ENCODE peak calls at places on chromosomes 5 and 9, in six cellular contexts. Q is prostate gland, K is fibroblast of lung, H is MM.1S, U is body of pancreas, L is right lobe of liver. J is an unnamed sample.

GRCh38 chr5:173395257-173395932 is 67.2 kb upstream of the STC2 start:
- DNase-seq in Q (no peak), H (no peak), K (peak; percentile 60), U (no peak), L (no peak), J (peak; percentile 55)

GRCh38 chr9:111036068-111036789 is 2.0 kb downstream of the LPAR1 start:
- DNase-seq in L (peak; percentile 38), H (no peak), K (peak; percentile 45), U (peak; percentile 65), Q (peak; percentile 46), J (peak; percentile 58)

GRCh38 chr5:74282495-74282894 is 358.0 kb downstream of the ENC1 start:
- DNase-seq in K (no peak), L (no peak), H (no peak), Q (no peak), U (no peak), J (no peak)

GRCh38 chr9:24912767-24913166 is 367.1 kb upstream of the IZUMO3 start:
- DNase-seq in K (no peak), U (no peak), H (no peak), L (no peak), Q (no peak), J (peak; percentile 1)

GRCh38 chr9:114084282-114085073 is 6.4 kb upstream of the AMBP start:
- DNase-seq in Q (no peak), L (no peak), K (no peak), U (no peak), H (no peak), J (no peak)

GRCh38 chr5:1386274-1386717 is 41.4 kb upstream of the CLPTM1L start:
- DNase-seq in Q (peak; percentile 74), U (peak; percentile 83), K (peak; percentile 21), H (peak; percentile 72), L (peak; percentile 74), J (peak; percentile 10)

GRCh38 chr9:21558627-21559401 is 76.7 kb upstream of the IFNE start:
- DNase-seq in H (no peak), L (no peak), K (peak; percentile 52), U (no peak), Q (no peak), J (peak; percentile 64)

GRCh38 chr9:117938896-117939295 is 234.7 kb downstream of the TLR4 start:
- DNase-seq in L (no peak), H (peak; percentile 70), U (no peak), K (no peak), Q (no peak), J (no peak)

GRCh38 chr5:135457424-135458071 is 5.4 kb upstream of the TIFAB start:
- DNase-seq in Q (peak; percentile 22), K (peak; percentile 35), U (peak; percentile 56), H (peak; percentile 66), L (peak; percentile 77), J (peak; percentile 48)

GRCh38 chr9:105359899-105360298 is 87.9 kb upstream of the FSD1L start:
- DNase-seq in U (no peak), L (no peak), H (no peak), Q (no peak), K (peak; percentile 95), J (peak; percentile 60)

GRCh38 chr5:113221294-113222176 is 213.3 kb downstream of the TSSK1B start:
- DNase-seq in K (peak; percentile 56), H (no peak), U (no peak), L (no peak), Q (no peak), J (no peak)

GRCh38 chr5:50663636-50664035 is 2.8 kb upstream of the PARP8 start:
- DNase-seq in U (no peak), L (peak; percentile 42), Q (peak; percentile 19), H (no peak), K (no peak), J (no peak)

GRCh38 chr9:20989923-20990341 is 41.5 kb downstream of the HACD4 start:
- DNase-seq in K (peak; percentile 33), H (no peak), Q (peak; percentile 9), L (peak; percentile 42), U (peak; percentile 22), J (peak; percentile 61)

GRCh38 chr5:139470821-139471300 is at the start of gene SMIM33:
- DNase-seq in L (no peak), H (no peak), Q (no peak), K (no peak), U (no peak), J (no peak)

GRCh38 chr5:180866985-180867384 is 5.9 kb upstream of the ZFP62 start:
- DNase-seq in H (no peak), K (no peak), U (no peak), Q (no peak), L (no peak), J (no peak)

GRCh38 chr9:93091453-93092081 is 4.5 kb upstream of the CARD19 start:
- DNase-seq in L (peak; percentile 63), H (no peak), U (peak; percentile 43), K (peak; percentile 91), Q (no peak), J (peak; percentile 80)

GRCh38 chr9:36164361-36164760 is 4.8 kb upstream of the CCIN start:
- DNase-seq in K (no peak), H (no peak), Q (no peak), U (no peak), L (no peak), J (no peak)

GRCh38 chr9:92480332-92480771 is 2.0 kb downstream of the ASPN start:
- DNase-seq in Q (peak; percentile 39), L (no peak), K (peak; percentile 69), H (no peak), U (no peak), J (peak; percentile 51)

GRCh38 chr5:177117441-177118045 is 16.0 kb upstream of the NSD1 start:
- DNase-seq in H (no peak), K (no peak), U (no peak), L (no peak), Q (no peak), J (no peak)

GRCh38 chr9:100525563-100525962 is 52.3 kb upstream of the CAVIN4 start:
- DNase-seq in H (no peak), L (no peak), Q (no peak), K (no peak), U (no peak), J (no peak)

GRCh38 chr5:133393776-133394476 is 218.4 kb downstream of the FSTL4 start:
- DNase-seq in Q (no peak), K (no peak), U (no peak), L (no peak), H (no peak), J (no peak)

GRCh38 chr5:124697912-124698690 is 48.3 kb downstream of the ZNF608 start:
- DNase-seq in L (no peak), U (no peak), H (no peak), K (peak; percentile 73), Q (peak; percentile 22), J (peak; percentile 25)

GRCh38 chr5:179131321-179131835 is 71.2 kb downstream of the ZNF354C start:
- DNase-seq in L (no peak), U (no peak), Q (no peak), K (no peak), H (no peak), J (no peak)

GRCh38 chr5:1185652-1186350 is 15.6 kb upstream of the SLC6A19 start:
- DNase-seq in L (peak; percentile 89), K (no peak), Q (no peak), U (peak; percentile 90), H (no peak), J (no peak)

GRCh38 chr5:153974131-153974812 is 64.4 kb downstream of the FAM114A2 start:
- DNase-seq in K (peak; percentile 22), H (peak; percentile 64), U (no peak), Q (no peak), L (no peak), J (peak; percentile 43)

GRCh38 chr9:88380118-88380517 is 8.1 kb upstream of the SPIN1 start:
- DNase-seq in Q (no peak), L (no peak), H (no peak), U (no peak), K (no peak), J (no peak)

GRCh38 chr9:88373018-88373417 is 15.2 kb upstream of the SPIN1 start:
- DNase-seq in Q (no peak), H (no peak), U (no peak), K (no peak), L (no peak), J (no peak)

GRCh38 chr9:88379352-88379751 is 8.9 kb upstream of the SPIN1 start:
- DNase-seq in Q (no peak), U (no peak), K (no peak), H (no peak), L (no peak), J (no peak)

DNA sequence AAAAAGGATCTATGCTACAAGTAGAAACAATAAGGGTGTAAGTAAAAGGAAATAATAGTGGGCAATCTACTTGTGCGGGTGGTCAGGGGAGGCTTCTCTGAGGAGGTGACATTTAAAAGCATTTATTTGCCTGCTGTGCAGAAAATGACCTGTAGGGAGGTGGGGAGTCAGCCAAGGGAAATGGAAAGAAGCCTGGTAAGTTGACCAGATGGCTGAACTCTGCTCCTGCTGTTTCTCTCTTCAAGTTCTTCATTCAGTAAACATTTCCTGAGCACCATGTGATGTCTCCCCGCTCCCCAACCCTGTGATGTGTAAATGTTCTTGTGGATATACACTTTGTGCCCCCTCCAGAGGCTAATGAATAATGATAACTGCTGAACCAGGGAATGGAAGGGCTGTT is 9.9 kb upstream of the SPIN1 start:
- DNase-seq in U (no peak), Q (no peak), K (no peak), H (no peak), L (no peak), J (peak; percentile 15)
- TF ChIP-seq CTCF in U (no peak), Q (no peak), K (peak; percentile 28), H (no peak), L (no peak), J (no peak)

GRCh38 chr9:33820231-33820745 is 3.3 kb downstream of the UBE2R2 start:
- DNase-seq in L (no peak), Q (no peak), K (no peak), H (no peak), U (no peak), J (no peak)

GRCh38 chr9:33818832-33819500 is 2.0 kb downstream of the UBE2R2 start:
- DNase-seq in K (peak; percentile 63), U (no peak), L (no peak), H (no peak), Q (no peak), J (peak; percentile 42)

GRCh38 chr9:33816327-33817252 is at the start of gene UBE2R2:
- DNase-seq in U (peak; percentile 93), K (peak; percentile 84), H (peak; percentile 92), Q (peak; percentile 89), L (peak; percentile 94), J (peak; percentile 93)

GRCh38 chr9:33817327-33818166 is 587 bp downstream of the UBE2R2 start:
- DNase-seq in U (peak; percentile 61), L (no peak), K (peak; percentile 76), H (peak; percentile 50), Q (peak; percentile 33), J (peak; percentile 70)

GRCh38 chr9:33818167-33818831 is 1.3 kb downstream of the UBE2R2 start:
- DNase-seq in K (no peak), L (peak; percentile 64), H (no peak), U (peak; percentile 52), Q (no peak), J (peak; percentile 2)
- H3K4me3 ChIP-seq in K (peak overlapping the region; percentile 35), L (peak overlapping the region; percentile 91), H (peak overlapping the region; percentile 98), U (peak overlapping the region; percentile 90), Q (peak overlapping the region; percentile 95), J (peak overlapping the region; percentile 95)

GRCh38 chr9:14251146-14252071 is 62.5 kb downstream of the NFIB start:
- DNase-seq in Q (peak; percentile 94), U (peak; percentile 96), H (no peak), L (peak; percentile 84), K (peak; percentile 92), J (peak; percentile 87)
- TF ChIP-seq CTCF in Q (no peak), U (peak; percentile 22), H (no peak), L (no peak), K (no peak), J (no peak)

GRCh38 chr9:76868897-76869296 is 37.0 kb downstream of the PRUNE2 start:
- DNase-seq in Q (no peak), K (peak; percentile 62), H (no peak), U (no peak), L (no peak), J (peak; percentile 7)
- H3K4me3 ChIP-seq in Q (peak overlapping the region; percentile 10), K (no peak overlapping the region), H (no peak overlapping the region), U (no peak overlapping the region), L (no peak overlapping the region), J (no peak overlapping the region)